ENCODE peak calls at places on chromosomes 16 and 17, in four cellular contexts. D is stimulated activated CD8-positive, alpha-beta memory T cell treated with anti-CD3 and anti-CD28 coated beads, Interleukin-4, amount 100 ng/mL, for 1 hour; N is NCI-H345; P is posterior vena cava. T is an unnamed sample.

GRCh38 chr17:65228734-65229390 is 91.7 kb downstream of the RGS9 start:
- DNase-seq in D (no peak), N (no peak), P (no peak), T (no peak)

GRCh38 chr16:69691980-69692911 is 34.1 kb downstream of the NQO1 start:
- DNase-seq in D (no peak), N (no peak), P (no peak), T (no peak)

GRCh38 chr16:87278191-87279093 is 38.8 kb downstream of the C16orf95 start:
- DNase-seq in D (no peak), N (peak; percentile 21), P (peak; percentile 93), T (peak; percentile 49)

GRCh38 chr17:17900615-17901520 is 64.1 kb upstream of the SREBF1 start:
- DNase-seq in D (no peak), N (no peak), P (peak; percentile 93), T (peak; percentile 9)

GRCh38 chr16:81634380-81635121 is 144.5 kb upstream of the PLCG2 start:
- DNase-seq in D (no peak), N (peak; percentile 30), P (no peak), T (no peak)

GRCh38 chr16:1767116-1767994 is 4.0 kb downstream of the NME3 start:
- DNase-seq in D (no peak), N (no peak), P (no peak), T (no peak)

GRCh38 chr17:30921544-30922196 is at the start of gene ADAP2:
- DNase-seq in D (no peak), N (peak; percentile 4), P (peak; percentile 88), T (peak; percentile 21)

GRCh38 chr16:66479661-66480264 is 52.7 kb downstream of the BEAN1 start:
- DNase-seq in D (no peak), N (no peak), P (no peak), T (no peak)

GRCh38 chr17:17051791-17052461 is 9.7 kb downstream of the MPRIP start:
- DNase-seq in D (no peak), N (no peak), P (peak; percentile 83), T (no peak)

GRCh38 chr16:7285520-7285919 is 47.1 kb upstream of the RBFOX1 start:
- DNase-seq in D (no peak), N (no peak), P (no peak), T (no peak)

GRCh38 chr17:56896217-56896967 is 17.5 kb downstream of the TRIM25 start:
- DNase-seq in D (no peak), N (no peak), P (no peak), T (no peak)

GRCh38 chr16:52086901-52087300 is 460.0 kb downstream of the TOX3 start:
- DNase-seq in D (no peak), N (no peak), P (no peak), T (no peak)

GRCh38 chr16:54216268-54217187 is 70.1 kb downstream of the IRX3 start:
- DNase-seq in D (no peak), N (no peak), P (no peak), T (no peak)

GRCh38 chr17:9468937-9469336 is 106.7 kb downstream of the STX8 start:
- DNase-seq in D (no peak), N (no peak), P (no peak), T (no peak)

GRCh38 chr17:3866269-3866668 is 20.2 kb upstream of the NCBP3 start:
- DNase-seq in D (no peak), N (no peak), P (no peak), T (no peak)

GRCh38 chr17:12509836-12510235 is 155.9 kb upstream of the MYOCD start:
- DNase-seq in D (no peak), N (no peak), P (no peak), T (no peak)

GRCh38 chr16:11408261-11408660 is 63.0 kb downstream of the RMI2 start:
- DNase-seq in D (no peak), N (no peak), P (no peak), T (no peak)

GRCh38 chr17:81328925-81329278 is 33.8 kb upstream of the SLC38A10 start:
- DNase-seq in D (no peak), N (no peak), P (no peak), T (no peak)

T was measured in amygdala.